ENCODE peak calls at places on chromosomes 3 and 15, in four cellular contexts. N is K562, K is GM12891, R is HepG2. A is an unnamed sample.

GRCh38 chr3:171286580-171287249 is 173.5 kb downstream of the TNIK start:
- DNase-seq in K (no peak), N (no peak), R (peak), A (no peak)

GRCh38 chr15:39645138-39645975 is 64.5 kb downstream of the THBS1 start:
- DNase-seq in R (no peak), K (no peak), N (no peak), A (no peak)

GRCh38 chr3:106326941-106327765 is 458.3 kb upstream of the CBLB start:
- DNase-seq in N (no peak), R (no peak), K (no peak), A (no peak)

GRCh38 chr15:55434989-55435825 is 26.9 kb downstream of the PIERCE2 start:
- DNase-seq in N (peak), K (peak), R (peak), A (no peak)

GRCh38 chr15:50257206-50257735 is 8.3 kb downstream of the HDC start:
- DNase-seq in R (no peak), K (no peak), N (no peak), A (no peak)

GRCh38 chr3:126127452-126127851 is 43.5 kb upstream of the SLC41A3 start:
- DNase-seq in N (no peak), K (no peak), R (no peak), A (no peak)

GRCh38 chr3:89690649-89691048 is 583.2 kb downstream of the EPHA3 start:
- DNase-seq in R (no peak), N (no peak), K (no peak), A (no peak)

GRCh38 chr3:179898024-179898423 is 138.7 kb downstream of the PEX5L start:
- DNase-seq in K (no peak), N (peak), R (peak), A (no peak)

GRCh38 chr3:32583708-32584107 is 13.1 kb upstream of the DYNC1LI1 start:
- DNase-seq in N (no peak), K (no peak), R (no peak), A (no peak)

GRCh38 chr15:91099616-91100560 is at the start of gene SV2B:
- DNase-seq in R (no peak), N (no peak), K (peak), A (peak)

GRCh38 chr15:100730129-100730528 is 127.7 kb downstream of the ASB7 start:
- DNase-seq in R (no peak), K (no peak), N (no peak), A (no peak)

GRCh38 chr15:36807134-36807764 is 227.8 kb downstream of the CDIN1 start:
- DNase-seq in N (no peak), K (no peak), R (no peak), A (no peak)

GRCh38 chr3:128683957-128684356 is 33.3 kb upstream of the RPN1 start:
- DNase-seq in R (no peak), N (no peak), K (no peak), A (no peak)

GRCh38 chr3:191220908-191221307 is 21.9 kb downstream of the OSTN start:
- DNase-seq in K (no peak), R (peak), N (no peak), A (no peak)

GRCh38 chr15:100858294-100858693 is 21.3 kb upstream of the ALDH1A3 start:
- DNase-seq in N (no peak), K (no peak), R (no peak), A (no peak)

GRCh38 chr15:96362001-96362758 is 31.7 kb downstream of the NR2F2 start:
- DNase-seq in K (no peak), R (no peak), N (no peak), A (no peak)

GRCh38 chr3:67524046-67524445 is 130.4 kb downstream of the SUCLG2 start:
- DNase-seq in R (no peak), K (no peak), N (no peak), A (no peak)

GRCh38 chr3:35678552-35679220 is 39.4 kb downstream of the ARPP21 start:
- DNase-seq in K (no peak), N (no peak), R (no peak), A (no peak)

GRCh38 chr3:128081846-128082245 is 29.6 kb downstream of the SEC61A1 start:
- DNase-seq in R (no peak), N (no peak), K (no peak), A (no peak)

GRCh38 chr3:126026277-126026751 is 57.3 kb downstream of the ROPN1B start:
- DNase-seq in N (no peak), R (no peak), K (no peak), A (no peak)

GRCh38 chr3:14402304-14402811 is at the start of gene SLC6A6:
- DNase-seq in R (peak), N (peak), K (peak), A (peak)
- TF ChIP-seq POLR2A in R (no peak), N (peak), K (peak), A (peak)

DNA sequence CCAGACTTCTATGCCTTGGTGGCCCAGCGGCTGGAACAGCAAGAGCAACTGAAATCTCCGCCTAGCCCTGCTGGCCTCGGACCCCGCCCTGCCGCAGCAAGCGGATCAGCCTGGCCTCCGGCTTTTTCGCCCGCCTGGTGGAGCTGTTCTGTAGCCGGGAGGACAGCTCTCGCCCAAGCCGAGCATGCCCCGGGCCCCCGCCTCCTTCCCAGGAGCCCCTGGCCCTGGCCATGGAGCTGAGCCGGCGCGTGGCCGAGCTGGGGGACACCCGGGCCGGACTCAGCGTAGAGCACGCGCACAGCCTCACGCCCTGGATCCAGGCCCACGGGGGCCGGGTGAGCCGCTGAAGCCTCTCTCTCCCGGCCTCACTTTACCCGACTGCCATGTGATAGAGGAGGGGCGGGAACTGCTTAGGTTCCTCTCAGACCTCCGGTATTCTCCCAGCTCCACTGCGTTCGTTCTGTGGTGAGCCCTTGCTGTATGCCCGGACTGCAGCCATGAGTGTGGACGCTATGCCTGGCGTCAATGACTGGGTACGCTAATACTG is 24.1 kb upstream of the MRPL3 start:
- DNase-seq in N (peak), K (no peak), R (peak), A (no peak)
- TF ChIP-seq TAF1 in N (no peak), K (no peak), R (no peak), A (no peak)

GRCh38 chr3:159856496-159857098 is 132.0 kb upstream of the IL12A start:
- DNase-seq in N (no peak), R (no peak), K (no peak), A (no peak)

GRCh38 chr3:159853506-159853864 is 135.2 kb upstream of the IL12A start:
- DNase-seq in R (no peak), N (no peak), K (no peak), A (no peak)

GRCh38 chr3:159852821-159853505 is 135.7 kb upstream of the IL12A start:
- DNase-seq in R (no peak), K (no peak), N (no peak), A (no peak)

GRCh38 chr3:159855599-159856495 is 132.8 kb upstream of the IL12A start:
- DNase-seq in R (no peak), N (no peak), K (no peak), A (no peak)

DNA sequence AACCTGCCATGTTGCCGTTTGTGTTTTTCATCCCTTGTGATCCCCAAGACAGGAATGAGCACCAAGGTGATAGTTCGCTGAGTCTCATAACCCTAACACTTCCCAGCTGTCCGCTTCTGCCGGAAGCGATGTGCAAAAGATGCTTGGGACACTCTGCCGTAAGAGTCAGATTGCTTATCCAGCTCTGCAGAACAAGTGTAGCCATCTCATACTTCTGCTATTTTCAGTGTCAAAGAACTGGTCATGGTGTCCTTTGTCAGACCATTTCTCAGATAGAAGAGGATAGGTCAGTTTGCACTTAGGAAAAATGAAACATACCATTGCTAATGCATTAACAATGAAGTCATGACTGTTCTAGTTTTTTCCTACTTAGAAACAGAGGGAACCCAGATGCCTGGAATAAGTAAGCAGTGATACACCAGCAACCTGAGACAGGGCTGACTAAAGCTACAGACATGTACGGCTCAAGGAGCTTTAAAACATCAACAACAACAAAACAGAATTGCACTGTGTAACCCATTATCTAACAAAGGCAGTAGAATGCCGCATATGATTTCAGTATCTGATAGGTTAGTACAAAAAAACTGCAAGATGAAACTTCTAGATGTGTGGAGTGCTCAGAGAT is 134.0 kb upstream of the IL12A start:
- DNase-seq in K (no peak), N (no peak), R (peak), A (no peak)
- TF ChIP-seq POLR2AphosphoS5 in K (no peak), N (no peak), R (no peak), A (no peak)

GRCh38 chr15:94363382-94363781 is 132.0 kb downstream of the MCTP2 start:
- DNase-seq in N (no peak), K (no peak), R (no peak), A (no peak)
- TF ChIP-seq POLR2A in N (no peak), K (no peak), R (no peak), A (no peak)